ENCODE peak calls at places on chromosomes 6 and 20, in seven cellular contexts. One of them, this sample, is unnamed.

GRCh38 chr6:149897015-149897697 is 757 bp downstream of the RAET1E start:
- DNase-seq in IMR-90: peak
- DNase-seq in neuronal stem cell: no peak
- DNase-seq in mesenchymal stem cell: peak
- DNase-seq in trophoblast cell: peak
- DNase-seq in H9: no peak
- DNase-seq in H1: no peak
- DNase-seq in this sample: no peak

GRCh38 chr6:132812255-132812732 is 2.1 kb upstream of the RPS12 start:
- DNase-seq in IMR-90: peak
- DNase-seq in neuronal stem cell: no peak
- DNase-seq in mesenchymal stem cell: peak
- DNase-seq in trophoblast cell: peak
- DNase-seq in H9: no peak
- DNase-seq in H1: no peak
- DNase-seq in this sample: no peak

GRCh38 chr20:2817341-2817726 is 1.2 kb downstream of the TMEM239 start:
- DNase-seq in IMR-90: no peak
- DNase-seq in neuronal stem cell: no peak
- DNase-seq in mesenchymal stem cell: no peak
- DNase-seq in trophoblast cell: no peak
- DNase-seq in H9: no peak
- DNase-seq in H1: no peak
- DNase-seq in this sample: no peak

GRCh38 chr6:87274660-87275273 is 47.6 kb upstream of the SMIM8 start:
- DNase-seq in IMR-90: peak
- DNase-seq in neuronal stem cell: no peak
- DNase-seq in mesenchymal stem cell: peak
- DNase-seq in trophoblast cell: no peak
- DNase-seq in H9: no peak
- DNase-seq in H1: no peak
- DNase-seq in this sample: no peak

GRCh38 chr6:14254505-14254904 is 136.9 kb downstream of the CD83 start:
- DNase-seq in IMR-90: no peak
- DNase-seq in neuronal stem cell: no peak
- DNase-seq in mesenchymal stem cell: no peak
- DNase-seq in trophoblast cell: no peak
- DNase-seq in H9: no peak
- DNase-seq in H1: peak
- DNase-seq in this sample: no peak

GRCh38 chr6:155274533-155274932 is 10.7 kb downstream of the CLDN20 start:
- DNase-seq in IMR-90: peak
- DNase-seq in neuronal stem cell: no peak
- DNase-seq in mesenchymal stem cell: peak
- DNase-seq in trophoblast cell: no peak
- DNase-seq in H9: no peak
- DNase-seq in H1: no peak
- DNase-seq in this sample: no peak

GRCh38 chr6:10720229-10720959 is 2.5 kb upstream of the TMEM14C start:
- DNase-seq in IMR-90: peak
- DNase-seq in neuronal stem cell: no peak
- DNase-seq in mesenchymal stem cell: no peak
- DNase-seq in trophoblast cell: peak
- DNase-seq in H9: no peak
- DNase-seq in H1: no peak
- DNase-seq in this sample: no peak

GRCh38 chr6:112337209-112337638 is 9.9 kb upstream of the RFPL4B start:
- DNase-seq in IMR-90: peak
- DNase-seq in neuronal stem cell: peak
- DNase-seq in mesenchymal stem cell: peak
- DNase-seq in trophoblast cell: peak
- DNase-seq in H9: peak
- DNase-seq in H1: peak
- DNase-seq in this sample: peak

GRCh38 chr6:17045581-17046322 is 56.1 kb upstream of the STMND1 start:
- DNase-seq in IMR-90: peak
- DNase-seq in neuronal stem cell: no peak
- DNase-seq in mesenchymal stem cell: peak
- DNase-seq in trophoblast cell: peak
- DNase-seq in H9: no peak
- DNase-seq in H1: no peak
- DNase-seq in this sample: no peak

GRCh38 chr6:14665827-14666724 is 548.5 kb downstream of the CD83 start:
- DNase-seq in IMR-90: peak
- DNase-seq in neuronal stem cell: no peak
- DNase-seq in mesenchymal stem cell: peak
- DNase-seq in trophoblast cell: peak
- DNase-seq in H9: no peak
- DNase-seq in H1: no peak
- DNase-seq in this sample: no peak

GRCh38 chr20:12180107-12180661 is 262.5 kb downstream of the BTBD3 start:
- DNase-seq in IMR-90: no peak
- DNase-seq in neuronal stem cell: no peak
- DNase-seq in mesenchymal stem cell: no peak
- DNase-seq in trophoblast cell: no peak
- DNase-seq in H9: no peak
- DNase-seq in H1: no peak
- DNase-seq in this sample: no peak

GRCh38 chr20:36102809-36103596 is 51.5 kb upstream of the EPB41L1 start:
- DNase-seq in IMR-90: no peak
- DNase-seq in neuronal stem cell: no peak
- DNase-seq in mesenchymal stem cell: no peak
- DNase-seq in trophoblast cell: no peak
- DNase-seq in H9: no peak
- DNase-seq in H1: no peak
- DNase-seq in this sample: no peak

GRCh38 chr6:134911532-134911931 is 38.4 kb downstream of the ALDH8A1 start:
- DNase-seq in IMR-90: peak
- DNase-seq in neuronal stem cell: no peak
- DNase-seq in mesenchymal stem cell: peak
- DNase-seq in trophoblast cell: no peak
- DNase-seq in H9: no peak
- DNase-seq in H1: no peak
- DNase-seq in this sample: no peak

GRCh38 chr6:24931296-24931695 is 4.5 kb downstream of the RIPOR2 start:
- DNase-seq in IMR-90: peak
- DNase-seq in neuronal stem cell: no peak
- DNase-seq in mesenchymal stem cell: peak
- DNase-seq in trophoblast cell: no peak
- DNase-seq in H9: no peak
- DNase-seq in H1: no peak
- DNase-seq in this sample: no peak

GRCh38 chr20:62487564-62488086 is 11.8 kb upstream of the GATA5 start:
- DNase-seq in IMR-90: no peak
- DNase-seq in neuronal stem cell: no peak
- DNase-seq in mesenchymal stem cell: no peak
- DNase-seq in trophoblast cell: no peak
- DNase-seq in H9: no peak
- DNase-seq in H1: no peak
- DNase-seq in this sample: no peak

GRCh38 chr20:59999502-59999901 is 41.3 kb downstream of the CDH26 start:
- DNase-seq in IMR-90: no peak
- DNase-seq in neuronal stem cell: no peak
- DNase-seq in mesenchymal stem cell: no peak
- DNase-seq in trophoblast cell: no peak
- DNase-seq in H9: no peak
- DNase-seq in H1: no peak
- DNase-seq in this sample: no peak

GRCh38 chr6:109455161-109455501 is 441 bp downstream of the MICAL1 start:
- DNase-seq in IMR-90: no peak
- DNase-seq in neuronal stem cell: no peak
- DNase-seq in mesenchymal stem cell: no peak
- DNase-seq in trophoblast cell: peak
- DNase-seq in H9: no peak
- DNase-seq in H1: no peak
- DNase-seq in this sample: peak

GRCh38 chr20:32702706-32703425 is 29.1 kb upstream of the C20orf203 start:
- DNase-seq in IMR-90: no peak
- DNase-seq in neuronal stem cell: no peak
- DNase-seq in mesenchymal stem cell: no peak
- DNase-seq in trophoblast cell: no peak
- DNase-seq in H9: no peak
- DNase-seq in H1: no peak
- DNase-seq in this sample: no peak

GRCh38 chr6:43887906-43888683 is 118.1 kb downstream of the VEGFA start:
- DNase-seq in IMR-90: no peak
- DNase-seq in neuronal stem cell: no peak
- DNase-seq in mesenchymal stem cell: no peak
- DNase-seq in trophoblast cell: no peak
- DNase-seq in H9: no peak
- DNase-seq in H1: no peak
- DNase-seq in this sample: peak

DNA sequence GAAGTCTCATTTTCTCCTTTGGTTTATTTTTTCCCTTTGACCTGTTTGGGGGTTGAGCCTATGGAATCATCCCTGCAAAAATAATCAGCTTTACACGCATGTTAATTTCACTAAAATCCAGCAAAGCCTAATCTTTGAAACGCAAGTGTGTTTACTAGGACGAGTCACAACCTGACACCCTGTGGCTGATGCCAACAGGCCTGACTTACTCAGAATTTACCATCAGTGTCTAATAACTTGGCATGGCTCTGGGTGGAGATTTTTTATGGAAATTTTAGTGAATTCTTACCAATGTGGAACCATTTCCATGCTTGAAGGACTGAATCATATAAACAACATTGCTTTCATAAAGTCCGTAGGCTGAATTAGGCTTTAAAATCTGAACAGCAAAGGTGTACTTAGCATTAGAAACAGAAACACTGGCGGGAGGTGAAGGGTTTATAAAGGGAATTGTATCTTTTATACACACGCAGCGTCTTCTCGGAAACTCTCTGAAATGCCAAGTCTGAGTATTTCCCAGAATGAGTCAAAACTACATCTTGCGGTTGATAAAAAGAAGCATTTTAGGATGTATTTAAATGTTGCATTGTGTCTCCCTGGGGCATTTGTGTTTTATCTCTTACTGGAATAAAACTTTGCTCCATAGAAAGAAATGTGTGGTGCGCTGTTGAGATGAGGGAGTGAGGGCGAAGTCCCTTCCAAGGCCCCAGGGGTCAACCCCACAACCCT is 81.3 kb downstream of the DACT2 start:
- DNase-seq in IMR-90: no peak
- DNase-seq in neuronal stem cell: no peak
- DNase-seq in mesenchymal stem cell: no peak
- DNase-seq in trophoblast cell: peak
- DNase-seq in H9: no peak
- DNase-seq in H1: no peak
- DNase-seq in this sample: no peak
- H2AK5ac ChIP-seq in IMR-90: no peak
- H2AK5ac ChIP-seq in neuronal stem cell: no peak
- H2AK5ac ChIP-seq in mesenchymal stem cell: no peak
- H2AK5ac ChIP-seq in trophoblast cell: no peak
- H2AK5ac ChIP-seq in H9: no peak
- H2AK5ac ChIP-seq in H1: no peak
- H2AK5ac ChIP-seq in this sample: no peak

DNA sequence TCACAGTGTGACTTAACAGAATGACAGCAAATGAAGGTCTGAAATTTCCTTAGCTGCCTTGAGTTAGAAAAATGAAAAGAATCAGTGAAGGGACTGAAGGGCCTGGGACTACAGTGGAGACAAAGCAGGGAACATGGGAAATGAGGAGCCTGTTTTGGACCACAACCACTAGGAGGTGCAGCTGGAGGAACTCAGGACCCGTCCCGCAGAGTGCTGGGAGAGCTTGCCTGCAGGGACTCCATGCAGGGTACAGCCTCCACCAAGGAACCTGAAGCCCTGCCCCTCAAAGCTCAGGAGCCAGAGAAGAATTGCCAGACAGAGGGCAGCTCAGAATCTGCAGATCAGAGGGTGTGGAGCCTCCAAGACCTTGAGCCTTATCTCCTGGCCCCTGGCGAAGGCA is 50.7 kb downstream of the LRFN2 start:
- DNase-seq in IMR-90: no peak
- DNase-seq in neuronal stem cell: no peak
- DNase-seq in mesenchymal stem cell: peak
- DNase-seq in trophoblast cell: peak
- DNase-seq in H9: peak
- DNase-seq in H1: no peak
- DNase-seq in this sample: peak
- H2BK120ac ChIP-seq in IMR-90: no peak
- H2BK120ac ChIP-seq in neuronal stem cell: no peak
- H2BK120ac ChIP-seq in mesenchymal stem cell: no peak
- H2BK120ac ChIP-seq in trophoblast cell: no peak
- H2BK120ac ChIP-seq in H9: no peak
- H2BK120ac ChIP-seq in H1: no peak
- H2BK120ac ChIP-seq in this sample: no peak

DNA sequence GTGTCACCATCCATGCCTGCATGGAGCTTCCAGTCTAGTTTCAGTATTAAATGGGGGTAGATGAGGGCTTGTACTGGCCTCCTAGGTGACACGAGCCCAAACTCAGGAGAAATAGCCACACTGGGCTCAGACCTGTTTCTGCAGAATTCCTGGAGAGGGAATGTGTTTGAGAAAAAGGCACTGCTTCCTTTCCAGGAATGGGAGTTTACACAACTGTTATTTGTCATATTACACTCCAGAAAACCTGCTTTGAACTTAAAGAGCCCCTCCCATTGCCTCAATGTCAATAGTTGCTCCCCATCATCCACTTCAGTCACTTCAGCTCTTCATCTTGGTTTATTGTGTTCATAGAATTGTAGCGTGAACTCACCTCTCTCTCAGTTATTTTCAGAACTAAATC is 151.5 kb downstream of the CFAP61 start:
- DNase-seq in IMR-90: no peak
- DNase-seq in neuronal stem cell: no peak
- DNase-seq in mesenchymal stem cell: no peak
- DNase-seq in trophoblast cell: no peak
- DNase-seq in H9: no peak
- DNase-seq in H1: no peak
- DNase-seq in this sample: no peak
- H4K8ac ChIP-seq in IMR-90: no peak
- H4K8ac ChIP-seq in neuronal stem cell: no peak
- H4K8ac ChIP-seq in mesenchymal stem cell: no peak
- H4K8ac ChIP-seq in trophoblast cell: no peak
- H4K8ac ChIP-seq in H9: no peak
- H4K8ac ChIP-seq in H1: no peak
- H4K8ac ChIP-seq in this sample: no peak

DNA sequence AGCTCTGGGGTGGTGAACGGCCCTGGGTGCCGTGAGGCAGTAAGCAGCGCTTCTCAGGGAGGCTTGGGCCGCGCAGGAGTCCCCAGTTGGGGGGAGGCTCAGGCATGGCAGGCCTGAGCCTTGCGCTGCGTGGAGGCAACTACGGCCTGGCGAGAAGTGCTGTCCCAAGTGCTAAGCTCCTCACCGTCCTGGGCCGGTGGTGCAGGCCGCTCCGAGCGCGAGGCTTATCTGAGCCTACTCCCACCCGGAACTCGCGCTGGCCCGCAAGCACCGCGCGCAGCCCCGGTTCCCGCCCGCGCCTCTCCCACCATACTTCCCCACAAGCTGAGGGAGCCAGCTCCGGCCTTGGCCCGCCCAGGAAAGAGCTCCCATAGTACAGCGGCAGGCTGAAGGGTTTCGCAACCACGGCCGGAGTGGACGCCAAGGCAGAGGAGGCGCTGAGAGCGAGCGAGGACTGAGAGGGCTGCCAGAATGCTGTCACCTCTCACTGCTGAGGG is 1.8 kb upstream of the WRNIP1 start:
- DNase-seq in IMR-90: no peak
- DNase-seq in neuronal stem cell: no peak
- DNase-seq in mesenchymal stem cell: no peak
- DNase-seq in trophoblast cell: peak
- DNase-seq in H9: peak
- DNase-seq in H1: no peak
- DNase-seq in this sample: no peak
- H2AK5ac ChIP-seq in IMR-90: no peak
- H2AK5ac ChIP-seq in neuronal stem cell: peak
- H2AK5ac ChIP-seq in mesenchymal stem cell: no peak
- H2AK5ac ChIP-seq in trophoblast cell: no peak
- H2AK5ac ChIP-seq in H9: no peak
- H2AK5ac ChIP-seq in H1: no peak
- H2AK5ac ChIP-seq in this sample: no peak

This sample was measured in mesendoderm.